ENCODE peak calls at places on chromosomes 3 and 15, in eight cellular contexts. S is left ventricle myocardium inferior, K is sigmoid colon, Z is AG10803, A is AG04449, Y is PC-9, I is bronchial epithelial cell, J is heart right ventricle. H is an unnamed sample.

GRCh38 chr3:72229952-72230351 is 445.0 kb upstream of the PROK2 start:
- DNase-seq in Z (no peak), Y (no peak), A (no peak), I (no peak), S (no peak), K (no peak), J (no peak), H (no peak)

GRCh38 chr3:38315488-38316230 is 30.9 kb upstream of the XYLB start:
- DNase-seq in A (no peak), J (no peak), I (no peak), Z (no peak), K (no peak), Y (no peak), S (no peak), H (no peak)

GRCh38 chr15:31474059-31474868 is 147.6 kb downstream of the KLF13 start:
- DNase-seq in S (no peak), Z (no peak), K (no peak), Y (no peak), J (no peak), I (no peak), A (no peak), H (no peak)

GRCh38 chr15:63803106-63803886 is 30.5 kb downstream of the HERC1 start:
- DNase-seq in Z (no peak), J (no peak), K (no peak), I (peak), S (no peak), A (no peak), Y (no peak), H (no peak)

GRCh38 chr15:49877871-49878511 is 241.0 kb downstream of the ATP8B4 start:
- DNase-seq in S (no peak), J (no peak), A (peak), Z (peak), K (peak), Y (no peak), I (no peak), H (no peak)

GRCh38 chr15:67133738-67134576 is 68.6 kb downstream of the SMAD3 start:
- DNase-seq in K (peak), J (peak), S (no peak), I (peak), Y (no peak), A (no peak), Z (no peak), H (no peak)

GRCh38 chr15:40501487-40501886 is 30.7 kb downstream of the CHST14 start:
- DNase-seq in S (no peak), A (no peak), Y (no peak), I (peak), Z (no peak), K (no peak), J (no peak), H (no peak)

GRCh38 chr15:43229977-43230376 is 9.2 kb upstream of the EPB42 start:
- DNase-seq in A (no peak), S (no peak), J (no peak), K (no peak), Z (no peak), Y (no peak), I (no peak), H (no peak)

GRCh38 chr15:40307421-40308165 is at the start of gene PLCB2:
- DNase-seq in Y (no peak), K (peak), J (no peak), Z (no peak), I (no peak), S (peak), A (no peak), H (no peak)

GRCh38 chr3:66381621-66382020 is 119.2 kb downstream of the LRIG1 start:
- DNase-seq in Z (no peak), A (no peak), I (no peak), J (no peak), S (no peak), K (peak), Y (no peak), H (no peak)

GRCh38 chr3:71690222-71690821 is 34.9 kb downstream of the EIF4E3 start:
- DNase-seq in Z (peak), Y (no peak), S (no peak), J (no peak), I (peak), A (peak), K (no peak), H (no peak)

GRCh38 chr15:39745415-39745814 is 37.2 kb downstream of the FSIP1 start:
- DNase-seq in Y (no peak), K (no peak), J (no peak), I (peak), Z (no peak), S (no peak), A (no peak), H (no peak)

GRCh38 chr3:138945646-138946553 is 1.0 kb downstream of the FOXL2 start:
- DNase-seq in K (no peak), J (no peak), S (no peak), Y (no peak), A (no peak), Z (peak), I (peak), H (peak)

GRCh38 chr15:49927462-49927861 is 191.6 kb downstream of the ATP8B4 start:
- DNase-seq in K (no peak), A (peak), S (no peak), Z (peak), J (no peak), I (no peak), Y (no peak), H (no peak)

GRCh38 chr15:91889143-91889815 is 35.8 kb downstream of the SLCO3A1 start:
- DNase-seq in S (no peak), A (no peak), J (no peak), Z (no peak), K (no peak), I (no peak), Y (no peak), H (no peak)

GRCh38 chr3:128983293-128984069 is 10.4 kb downstream of the CFAP92 start:
- DNase-seq in I (no peak), A (no peak), Z (no peak), K (no peak), J (no peak), Y (no peak), S (no peak), H (no peak)

GRCh38 chr3:83894223-83894622 is 1064.6 kb upstream of the CADM2 start:
- DNase-seq in S (no peak), Y (no peak), K (no peak), J (no peak), Z (no peak), A (no peak), I (no peak), H (no peak)

DNA sequence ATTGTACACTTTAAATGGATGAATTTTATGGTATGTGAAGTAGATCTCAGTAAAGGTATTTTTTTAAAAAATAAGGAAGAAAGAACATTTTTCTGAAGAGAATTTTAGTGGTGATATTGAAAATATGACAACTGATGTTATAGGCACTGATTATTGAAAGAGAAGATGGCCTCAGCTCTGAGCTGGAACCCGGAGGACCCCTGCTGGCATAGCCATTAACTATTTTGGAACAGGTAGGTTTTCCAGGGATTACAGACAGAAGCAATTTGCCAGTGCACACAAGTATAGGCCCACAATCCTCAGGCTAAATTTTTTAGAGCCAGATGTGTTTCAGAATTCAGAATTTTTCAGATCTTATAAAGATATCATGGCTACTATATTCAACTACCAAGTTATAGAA is 315.9 kb upstream of the GPR149 start:
- DNase-seq in K (no peak), I (peak), Z (no peak), Y (no peak), S (no peak), J (no peak), A (no peak), H (no peak)
- TF ChIP-seq CTCF in K (no peak), I (peak), Z (peak), Y (peak), S (no peak), J (no peak), A (no peak), H (no peak)

GRCh38 chr3:61876797-61877196 is 315.4 kb downstream of the PTPRG start:
- DNase-seq in Y (no peak), S (no peak), J (no peak), K (no peak), A (peak), Z (peak), I (no peak), H (no peak)

GRCh38 chr3:61875488-61875887 is 314.1 kb downstream of the PTPRG start:
- DNase-seq in Y (no peak), J (no peak), Z (no peak), I (no peak), S (no peak), K (no peak), A (no peak), H (no peak)

GRCh38 chr3:61875976-61876671 is 314.8 kb downstream of the PTPRG start:
- DNase-seq in I (no peak), A (no peak), Y (no peak), S (no peak), Z (no peak), K (no peak), J (no peak), H (no peak)

GRCh38 chr3:61875073-61875472 is 313.7 kb downstream of the PTPRG start:
- DNase-seq in K (no peak), S (no peak), A (no peak), Y (no peak), I (peak), Z (peak), J (no peak), H (no peak)

DNA sequence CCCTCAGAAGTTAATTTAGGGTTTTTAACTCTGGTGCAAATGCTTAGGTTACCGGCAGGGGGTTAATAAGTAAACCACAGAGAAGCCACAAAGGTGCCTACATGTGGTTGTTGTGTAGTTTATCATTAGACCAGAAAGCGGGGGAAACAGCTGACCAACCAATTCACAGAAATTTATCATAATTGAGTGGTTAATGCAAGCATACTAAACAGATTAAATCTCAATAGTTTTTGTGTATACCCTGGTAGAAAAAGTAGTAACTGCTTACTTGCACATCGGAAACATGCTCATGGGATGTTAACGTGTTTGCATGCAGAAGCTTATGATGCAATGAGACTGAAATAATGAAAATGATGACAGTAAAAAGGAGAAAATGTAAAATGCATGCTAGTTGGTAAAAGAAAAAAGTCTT is 316.0 kb downstream of the PTPRG start:
- DNase-seq in J (no peak), Z (peak), A (no peak), Y (no peak), K (no peak), S (no peak), I (peak), H (no peak)
- TF ChIP-seq CTCF in J (no peak), Z (peak), A (no peak), Y (no peak), K (no peak), S (no peak), I (peak), H (no peak)

GRCh38 chr3:89246326-89246725 is 138.9 kb downstream of the EPHA3 start:
- DNase-seq in S (no peak), A (no peak), K (no peak), J (no peak), I (no peak), Z (no peak), Y (no peak), H (no peak)
- TF ChIP-seq CTCF in S (no peak), A (no peak), K (no peak), J (no peak), I (no peak), Z (peak), Y (no peak), H (no peak)

GRCh38 chr3:141308588-141309218 is 59.6 kb upstream of the ZBTB38 start:
- DNase-seq in J (peak), S (peak), I (peak), A (no peak), Z (peak), K (no peak), Y (peak), H (no peak)
- TF ChIP-seq CTCF in J (peak), S (peak), I (peak), A (peak), Z (peak), K (peak), Y (peak), H (peak)

GRCh38 chr3:113744941-113745272 is 1.1 kb downstream of the NAA50 start:
- DNase-seq in J (no peak), S (no peak), Y (no peak), Z (no peak), I (no peak), K (no peak), A (no peak), H (no peak)
- TF ChIP-seq CTCF in J (no peak), S (no peak), Y (no peak), Z (no peak), I (no peak), K (no peak), A (no peak), H (no peak)

DNA sequence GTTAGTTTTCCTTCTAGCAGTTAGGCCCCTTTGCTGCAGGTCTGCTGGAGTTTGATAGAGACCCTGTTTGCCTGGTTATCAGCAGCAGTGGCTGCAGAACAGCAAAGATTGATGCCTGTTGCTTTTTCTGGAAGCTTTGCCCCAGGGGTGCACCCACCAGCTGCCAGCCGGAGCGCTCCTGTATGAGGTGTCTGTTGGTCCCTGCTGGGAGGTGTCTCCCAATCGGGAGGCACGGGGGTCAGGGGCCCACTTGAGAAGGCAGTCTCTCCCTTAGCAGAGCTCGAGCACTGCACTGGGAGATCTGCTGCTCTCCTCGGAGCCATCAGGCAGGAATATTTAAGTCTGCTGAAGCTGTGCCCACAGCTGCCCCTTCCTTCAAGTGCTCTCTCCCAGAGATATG is 825.3 kb upstream of the GRM7 start:
- DNase-seq in Z (no peak), Y (no peak), I (no peak), K (no peak), A (no peak), J (no peak), S (no peak), H (no peak)
- TF ChIP-seq CTCF in Z (no peak), Y (no peak), I (no peak), K (no peak), A (no peak), J (no peak), S (no peak), H (no peak)

DNA sequence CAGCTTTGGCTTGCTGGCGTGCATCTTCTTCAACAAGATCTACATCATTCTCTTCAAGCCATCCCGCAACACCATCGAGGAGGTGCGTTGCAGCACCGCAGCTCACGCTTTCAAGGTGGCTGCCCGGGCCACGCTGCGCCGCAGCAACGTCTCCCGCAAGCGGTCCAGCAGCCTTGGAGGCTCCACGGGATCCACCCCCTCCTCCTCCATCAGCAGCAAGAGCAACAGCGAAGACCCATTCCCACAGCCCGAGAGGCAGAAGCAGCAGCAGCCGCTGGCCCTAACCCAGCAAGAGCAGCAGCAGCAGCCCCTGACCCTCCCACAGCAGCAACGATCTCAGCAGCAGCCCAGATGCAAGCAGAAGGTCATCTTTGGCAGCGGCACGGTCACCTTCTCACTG is 40.6 kb upstream of the CSTA start:
- DNase-seq in Z (no peak), S (no peak), Y (no peak), J (no peak), I (no peak), A (no peak), K (no peak), H (no peak)
- TF ChIP-seq CTCF in Z (no peak), S (no peak), Y (no peak), J (no peak), I (no peak), A (no peak), K (no peak), H (no peak)

GRCh38 chr3:157594413-157594812 is 91.2 kb upstream of the VEPH1 start:
- DNase-seq in A (no peak), I (no peak), K (no peak), J (no peak), Y (no peak), Z (no peak), S (no peak), H (no peak)
- TF ChIP-seq CTCF in A (peak), I (no peak), K (no peak), J (no peak), Y (no peak), Z (peak), S (peak), H (no peak)

GRCh38 chr3:74630602-74631001 is 16.1 kb upstream of the CNTN3 start:
- DNase-seq in A (no peak), K (no peak), S (no peak), Z (peak), I (peak), Y (no peak), J (no peak), H (no peak)
- TF ChIP-seq CTCF in A (peak), K (peak), S (peak), Z (peak), I (peak), Y (no peak), J (no peak), H (no peak)

GRCh38 chr3:51390600-51391074 is 448 bp upstream of the RBM15B start:
- DNase-seq in Z (no peak), A (no peak), I (no peak), S (no peak), Y (no peak), K (no peak), J (no peak), H (no peak)
- TF ChIP-seq CTCF in Z (peak), A (no peak), I (no peak), S (no peak), Y (peak), K (no peak), J (no peak), H (no peak)